ENCODE peak calls at places on chromosomes 2 and 18, in four cellular contexts. O is H9, A is IMR-90, L is H1. E is an unnamed sample.

GRCh38 chr2:29377788-29378187 is 262.6 kb downstream of the CLIP4 start:
- DNase-seq in O (no peak), A (no peak), L (no peak), E (no peak)

GRCh38 chr2:19673213-19673791 is 228.5 kb downstream of the TTC32 start:
- DNase-seq in O (no peak), A (peak), L (no peak), E (no peak)

GRCh38 chr2:233603520-233603919 is 13.9 kb upstream of the UGT1A8 start:
- DNase-seq in O (no peak), A (no peak), L (no peak), E (no peak)

GRCh38 chr2:106977707-106978106 is 91.7 kb upstream of the ST6GAL2 start:
- DNase-seq in O (no peak), A (peak), L (no peak), E (no peak)

GRCh38 chr2:159637988-159638501 is 21.7 kb upstream of the BAZ2B start:
- DNase-seq in O (no peak), A (peak), L (no peak), E (peak)

GRCh38 chr2:47295981-47296350 is 107.0 kb upstream of the MSH2 start:
- DNase-seq in O (no peak), A (no peak), L (no peak), E (no peak)

GRCh38 chr2:231617059-231617926 is 24.6 kb downstream of the TEX44 start:
- DNase-seq in O (no peak), A (peak), L (no peak), E (no peak)

GRCh38 chr18:34821669-34822210 is 111.6 kb downstream of the DTNA start:
- DNase-seq in O (no peak), A (peak), L (no peak), E (peak)

GRCh38 chr2:231399853-231400667 is 4.5 kb downstream of the B3GNT7 start:
- DNase-seq in O (no peak), A (no peak), L (peak), E (no peak)

GRCh38 chr18:74402806-74403433 is 54.2 kb downstream of the DIPK1C start:
- DNase-seq in O (peak), A (no peak), L (no peak), E (peak)

GRCh38 chr18:55404811-55405654 is 183.0 kb downstream of the TCF4 start:
- DNase-seq in O (no peak), A (no peak), L (no peak), E (no peak)

GRCh38 chr2:60230596-60230995 is 322.9 kb downstream of the BCL11A start:
- DNase-seq in O (no peak), A (no peak), L (no peak), E (no peak)

GRCh38 chr2:240043279-240043990 is 9.9 kb downstream of the OR6B3 start:
- DNase-seq in O (no peak), A (no peak), L (no peak), E (no peak)

GRCh38 chr2:20443276-20443920 is 3.5 kb upstream of the RHOB start:
- DNase-seq in O (no peak), A (peak), L (no peak), E (peak)

GRCh38 chr2:113053666-113054435 is 1.2 kb upstream of the IL36B start:
- DNase-seq in O (no peak), A (no peak), L (no peak), E (no peak)

GRCh38 chr2:81495556-81495955 is 1191.0 kb upstream of the LRRTM1 start:
- DNase-seq in O (no peak), A (no peak), L (no peak), E (no peak)

GRCh38 chr2:65383571-65384488 is 48.6 kb downstream of the SPRED2 start:
- DNase-seq in O (no peak), A (peak), L (no peak), E (no peak)

GRCh38 chr2:145325485-145325884 is 805.6 kb upstream of the ZEB2 start:
- DNase-seq in O (no peak), A (no peak), L (no peak), E (no peak)

GRCh38 chr2:84866121-84866520 is 14.8 kb downstream of the TRABD2A start:
- DNase-seq in O (no peak), A (peak), L (no peak), E (no peak)

GRCh38 chr2:159234868-159235267 is 51.6 kb downstream of the WDSUB1 start:
- DNase-seq in O (no peak), A (no peak), L (no peak), E (no peak)

GRCh38 chr2:29281585-29281984 is 166.4 kb downstream of the CLIP4 start:
- DNase-seq in O (peak), A (peak), L (no peak), E (no peak)

GRCh38 chr2:127220807-127221527 is 868 bp upstream of the CYP27C1 start:
- DNase-seq in O (peak), A (no peak), L (peak), E (peak)

GRCh38 chr18:3305354-3305762 is 43.4 kb downstream of the MYL12B start:
- DNase-seq in O (no peak), A (peak), L (no peak), E (no peak)

GRCh38 chr2:204321910-204322765 is 223.1 kb upstream of the PARD3B start:
- DNase-seq in O (no peak), A (peak), L (no peak), E (peak)

GRCh38 chr2:45777996-45778719 is 126.7 kb downstream of the PRKCE start:
- DNase-seq in O (no peak), A (no peak), L (no peak), E (no peak)

GRCh38 chr2:53286336-53286735 is 481.3 kb upstream of the CHAC2 start:
- DNase-seq in O (no peak), A (peak), L (no peak), E (no peak)

GRCh38 chr2:42171396-42171971 is 2.3 kb downstream of the EML4 start:
- DNase-seq in O (no peak), A (peak), L (no peak), E (peak)

GRCh38 chr2:118179445-118179844 is 91.2 kb downstream of the INSIG2 start:
- DNase-seq in O (no peak), A (no peak), L (no peak), E (no peak)

GRCh38 chr2:168518555-168519066 is 62.5 kb downstream of the CERS6 start:
- DNase-seq in O (no peak), A (peak), L (peak), E (peak)

GRCh38 chr18:44856157-44856556 is 175.5 kb downstream of the SETBP1 start:
- DNase-seq in O (no peak), A (no peak), L (no peak), E (no peak)

GRCh38 chr2:133642831-133643230 is 74.6 kb upstream of the NCKAP5 start:
- DNase-seq in O (no peak), A (peak), L (no peak), E (no peak)

GRCh38 chr2:71692621-71693277 is 239.4 kb downstream of the DYSF start:
- DNase-seq in O (no peak), A (no peak), L (no peak), E (no peak)

GRCh38 chr2:83368461-83368860 is 1090.6 kb downstream of the SUCLG1 start:
- DNase-seq in O (no peak), A (no peak), L (no peak), E (no peak)

GRCh38 chr2:94273242-94273641 is 598.0 kb upstream of the TEKT4 start:
- DNase-seq in O (no peak), A (no peak), L (no peak), E (no peak)
- H2BK15ac ChIP-seq in O (no peak), A (no peak), L (no peak), E (no peak)

GRCh38 chr18:12302391-12303147 is 5.5 kb upstream of the TUBB6 start:
- DNase-seq in O (no peak), A (no peak), L (no peak), E (no peak)

GRCh38 chr18:12305930-12306629 is 2.0 kb upstream of the TUBB6 start:
- DNase-seq in O (peak), A (peak), L (peak), E (peak)

GRCh38 chr18:12305211-12305610 is 2.8 kb upstream of the TUBB6 start:
- DNase-seq in O (no peak), A (no peak), L (no peak), E (no peak)

GRCh38 chr18:12306752-12307151 is 1.3 kb upstream of the TUBB6 start:
- DNase-seq in O (no peak), A (no peak), L (no peak), E (no peak)

GRCh38 chr18:12304351-12305210 is 3.5 kb upstream of the TUBB6 start:
- DNase-seq in O (no peak), A (peak), L (no peak), E (no peak)
- H2BK120ac ChIP-seq in O (no peak), A (no peak), L (no peak), E (no peak)

DNA sequence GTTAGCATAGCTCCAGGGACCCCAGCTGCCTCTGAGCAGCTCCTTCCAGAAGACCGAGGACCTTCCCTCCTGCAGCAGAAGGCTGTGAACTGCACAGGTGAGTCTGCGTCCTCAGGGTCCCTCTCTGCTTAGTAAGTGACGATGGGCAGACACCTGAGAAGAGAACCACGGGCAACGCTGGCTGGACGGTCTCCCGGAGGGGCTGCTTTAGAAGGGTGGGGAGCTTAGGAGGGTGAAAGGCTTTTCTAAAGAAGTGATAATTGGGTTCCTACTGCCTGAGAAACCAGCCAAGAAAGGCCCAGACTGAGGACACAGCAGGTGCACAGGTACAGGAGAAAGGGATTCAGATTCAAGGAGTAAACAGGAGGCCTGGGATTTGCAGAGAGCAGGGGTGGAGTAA is 276.6 kb upstream of the PXDN start:
- DNase-seq in O (no peak), A (no peak), L (no peak), E (no peak)
- H4K5ac ChIP-seq in O (no peak), A (no peak), L (no peak), E (no peak)

GRCh38 chr18:78125497-78125896 is 854.1 kb upstream of the SALL3 start:
- DNase-seq in O (no peak), A (no peak), L (no peak), E (no peak)

GRCh38 chr18:78126106-78126505 is 853.5 kb upstream of the SALL3 start:
- DNase-seq in O (no peak), A (no peak), L (no peak), E (no peak)

GRCh38 chr18:78127041-78127440 is 852.6 kb upstream of the SALL3 start:
- DNase-seq in O (no peak), A (no peak), L (no peak), E (no peak)

GRCh38 chr18:78123144-78123909 is 856.3 kb upstream of the SALL3 start:
- DNase-seq in O (no peak), A (no peak), L (no peak), E (no peak)

DNA sequence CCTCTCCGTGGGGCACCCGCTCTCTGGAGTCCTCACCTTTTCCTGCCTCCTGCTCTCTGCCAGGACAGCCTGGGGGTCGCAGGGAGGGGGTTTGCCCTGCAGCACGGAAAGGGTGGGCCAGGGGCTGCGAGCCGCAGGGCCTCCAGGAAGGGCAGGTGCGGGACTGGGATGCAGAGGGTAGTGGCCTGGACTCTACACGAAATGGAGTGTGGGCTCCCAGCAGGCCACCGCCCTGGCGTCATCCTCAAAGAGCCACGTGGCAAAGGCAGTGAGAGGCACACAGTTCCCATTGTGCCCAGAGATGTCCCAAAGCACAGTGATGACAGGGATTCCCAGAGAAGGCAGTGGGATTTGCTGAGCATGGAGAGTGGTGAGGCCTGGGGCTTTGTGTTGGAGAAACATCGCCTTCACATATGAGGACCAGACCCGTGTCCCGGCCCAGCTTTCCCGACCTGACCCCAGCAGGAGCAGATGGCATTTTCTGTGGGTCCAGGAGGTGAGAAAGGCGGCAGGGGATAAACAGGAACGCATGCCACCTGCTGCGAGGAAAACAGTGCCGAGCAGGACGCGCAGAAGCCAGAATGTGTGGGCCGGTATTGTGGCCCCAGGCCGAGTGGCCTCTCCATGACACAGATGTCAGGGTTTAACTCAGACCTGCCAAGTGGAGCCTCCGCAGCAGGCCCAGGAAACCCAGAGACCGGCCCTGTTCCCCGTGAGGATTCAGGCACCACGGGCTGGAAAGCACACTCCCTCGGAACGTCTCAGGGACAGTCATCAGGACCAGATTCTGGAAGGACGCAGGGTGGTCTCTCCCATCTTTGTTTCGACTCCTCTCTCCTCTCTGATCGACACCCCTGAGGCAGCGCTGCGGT is 855.5 kb upstream of the SALL3 start:
- DNase-seq in O (no peak), A (no peak), L (no peak), E (no peak)
- H2BK15ac ChIP-seq in O (no peak), A (no peak), L (no peak), E (no peak)

GRCh38 chr18:22840606-22841144 is 92.5 kb upstream of the RBBP8 start:
- DNase-seq in O (no peak), A (peak), L (no peak), E (no peak)

GRCh38 chr18:22836932-22837331 is 96.2 kb upstream of the RBBP8 start:
- DNase-seq in O (no peak), A (no peak), L (no peak), E (no peak)

GRCh38 chr18:22838221-22838620 is 94.9 kb upstream of the RBBP8 start:
- DNase-seq in O (no peak), A (peak), L (no peak), E (no peak)

GRCh38 chr18:22839488-22839930 is 93.6 kb upstream of the RBBP8 start:
- DNase-seq in O (no peak), A (no peak), L (no peak), E (peak)

DNA sequence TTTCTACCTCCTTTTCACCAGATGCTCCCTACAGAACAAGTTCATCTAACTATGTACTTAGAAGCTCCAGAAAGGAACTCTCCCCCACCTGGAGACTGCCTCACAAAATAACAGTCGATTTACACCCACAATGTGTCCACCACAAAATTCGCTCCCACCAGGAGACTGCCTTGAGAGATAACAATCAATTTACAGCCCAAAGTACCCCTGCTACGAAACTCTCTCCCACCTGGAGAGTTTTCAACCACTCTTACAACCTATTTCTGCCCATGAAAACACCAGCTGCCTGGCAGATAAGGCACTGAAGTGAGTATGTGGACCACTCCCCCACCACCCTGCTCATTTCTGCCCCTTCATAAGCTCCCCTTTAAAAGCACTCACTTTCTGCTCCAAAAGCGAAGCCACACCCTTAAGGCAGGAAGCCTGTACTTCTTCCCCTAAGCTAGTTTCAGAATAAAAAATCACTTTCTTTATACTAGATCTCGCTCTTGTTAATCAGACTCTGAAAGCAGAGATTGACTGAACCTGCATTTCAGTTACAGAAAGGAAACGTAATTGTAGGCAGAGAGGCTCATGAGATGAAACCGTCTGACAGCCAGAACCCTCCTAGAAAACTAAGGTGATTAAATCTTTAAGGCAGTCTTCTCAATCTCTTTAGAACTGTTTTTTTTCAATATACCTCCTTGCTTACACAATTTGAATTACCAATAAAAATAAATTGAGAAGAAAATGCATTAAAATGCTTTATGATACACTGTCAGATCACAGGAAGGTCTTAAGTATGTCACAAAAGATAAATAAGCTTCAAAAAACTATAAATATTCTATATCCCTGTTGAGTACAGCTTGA is 94.3 kb upstream of the RBBP8 start:
- DNase-seq in O (no peak), A (no peak), L (no peak), E (peak)
- H2BK120ac ChIP-seq in O (no peak), A (peak), L (no peak), E (no peak)

GRCh38 chr18:37717656-37718055 is 152.1 kb upstream of the CELF4 start:
- DNase-seq in O (no peak), A (no peak), L (no peak), E (no peak)

GRCh38 chr18:37716106-37716708 is 150.6 kb upstream of the CELF4 start:
- DNase-seq in O (no peak), A (no peak), L (no peak), E (no peak)

GRCh38 chr18:37714621-37715020 is 149.0 kb upstream of the CELF4 start:
- DNase-seq in O (no peak), A (no peak), L (no peak), E (no peak)

GRCh38 chr18:37720706-37721105 is 155.1 kb upstream of the CELF4 start:
- DNase-seq in O (no peak), A (no peak), L (no peak), E (no peak)

GRCh38 chr18:37717098-37717497 is 151.5 kb upstream of the CELF4 start:
- DNase-seq in O (no peak), A (no peak), L (no peak), E (no peak)
- H4K5ac ChIP-seq in O (no peak), A (no peak), L (no peak), E (no peak)

E was measured in mesendoderm.